ENCODE peak calls at places on chromosomes 1 and 21, in eight cellular contexts. N is NCI-H1105 treated with DMSO at 0.1 percent for 48 hours; L is osteocyte; W is T-cell; B is left ventricle myocardium superior; R is mucosa of gallbladder; U is activated CD8-positive, alpha-beta T cell treated with anti-CD3 and anti-CD28 coated beads for 36 hours; S is NCI-H1092. K is an unnamed sample.

GRCh38 chr1:230377851-230378250 is 48.3 kb downstream of the PGBD5 start:
- DNase-seq in N (no peak), L (no peak), W (no peak), B (no peak), R (no peak), U (no peak), S (no peak), K (no peak)

GRCh38 chr1:72892461-72892860 is 610.1 kb upstream of the NEGR1 start:
- DNase-seq in N (no peak), L (no peak), W (no peak), B (no peak), R (no peak), U (no peak), S (no peak), K (no peak)

GRCh38 chr1:8016244-8017241 is 9.6 kb downstream of the ERRFI1 start:
- DNase-seq in N (peak; percentile 26), L (no peak), W (no peak), B (no peak), R (no peak), U (no peak), S (no peak), K (no peak)

GRCh38 chr1:153552335-153552734 is 3.3 kb upstream of the S100A3 start:
- DNase-seq in N (no peak), L (no peak), W (no peak), B (peak; percentile 22), R (no peak), U (no peak), S (no peak), K (no peak)

GRCh38 chr1:114250683-114251572 is 97.3 kb upstream of the SYT6 start:
- DNase-seq in N (no peak), L (no peak), W (no peak), B (peak; percentile 36), R (no peak), U (no peak), S (no peak), K (no peak)

GRCh38 chr1:236066828-236067386 is 2.0 kb upstream of the NID1 start:
- DNase-seq in N (no peak), L (no peak), W (peak; percentile 35), B (peak; percentile 76), R (peak; percentile 65), U (peak; percentile 91), S (no peak), K (no peak)

GRCh38 chr1:113976609-113977278 is 2.5 kb upstream of the OLFML3 start:
- DNase-seq in N (no peak), L (no peak), W (no peak), B (no peak), R (no peak), U (no peak), S (no peak), K (no peak)

GRCh38 chr1:235906436-235906835 is 39.7 kb upstream of the LYST start:
- DNase-seq in N (no peak), L (no peak), W (no peak), B (no peak), R (no peak), U (no peak), S (no peak), K (no peak)

GRCh38 chr1:6601865-6602668 is 602 bp downstream of the KLHL21 start:
- DNase-seq in N (peak; percentile 26), L (no peak), W (peak; percentile 28), B (peak; percentile 70), R (peak; percentile 37), U (peak; percentile 34), S (peak; percentile 80), K (no peak)

GRCh38 chr1:155437405-155437804 is 116.7 kb downstream of the RUSC1 start:
- DNase-seq in N (no peak), L (no peak), W (no peak), B (no peak), R (no peak), U (no peak), S (no peak), K (no peak)

GRCh38 chr21:25657140-25657539 is 18.1 kb downstream of the JAM2 start:
- DNase-seq in N (no peak), L (no peak), W (no peak), B (no peak), R (no peak), U (no peak), S (no peak), K (no peak)

GRCh38 chr1:231924183-231924582 is 297.6 kb downstream of the DISC1 start:
- DNase-seq in N (no peak), L (no peak), W (no peak), B (no peak), R (no peak), U (no peak), S (peak; percentile 80), K (peak; percentile 47)

GRCh38 chr1:229717774-229718173 is 91.7 kb downstream of the URB2 start:
- DNase-seq in N (no peak), L (no peak), W (no peak), B (no peak), R (no peak), U (no peak), S (no peak), K (no peak)

K was measured in NCI-H1436.